ENCODE peak calls at places on chromosomes 11 and 22, in eight cellular contexts. S is endothelial cell of umbilical vein, F is body of pancreas, G is transverse colon, B is fibroblast of lung, A is RWPE2, U is PC-3, I is pancreas. K is an unnamed sample.

GRCh38 chr11:125062931-125063428 is at the start of gene SLC37A2:
- DNase-seq in F (peak; percentile 68), B (peak; percentile 49), S (peak; percentile 64), U (peak; percentile 73), I (peak; percentile 63), G (peak; percentile 73), A (peak; percentile 70), K (peak; percentile 48)

GRCh38 chr22:47125603-47126002 is 363.2 kb downstream of the TBC1D22A start:
- DNase-seq in S (no peak), B (peak; percentile 8), A (no peak), G (no peak), U (no peak), F (no peak), I (no peak), K (peak; percentile 53)

GRCh38 chr22:39453765-39454378 is 2.9 kb upstream of the MGAT3 start:
- DNase-seq in A (no peak), F (no peak), G (no peak), B (peak; percentile 27), U (no peak), I (no peak), S (no peak), K (no peak)

GRCh38 chr11:45285931-45286632 is at the start of gene SYT13:
- DNase-seq in I (peak; percentile 73), A (no peak), U (no peak), B (no peak), F (peak; percentile 42), S (no peak), G (peak; percentile 86), K (no peak)

GRCh38 chr22:33811208-33811607 is 109.1 kb downstream of the LARGE1 start:
- DNase-seq in A (no peak), U (no peak), I (no peak), B (no peak), F (no peak), S (no peak), G (no peak), K (no peak)

GRCh38 chr22:47625531-47626427 is 863.3 kb downstream of the TBC1D22A start:
- DNase-seq in G (no peak), A (no peak), S (no peak), I (no peak), U (no peak), F (no peak), B (no peak), K (no peak)

GRCh38 chr11:105720096-105720495 is 110.2 kb downstream of the GRIA4 start:
- DNase-seq in U (no peak), G (no peak), A (no peak), S (no peak), I (no peak), F (no peak), B (no peak), K (no peak)

GRCh38 chr11:44976576-44976975 is 25.9 kb upstream of the TP53I11 start:
- DNase-seq in B (no peak), S (no peak), U (no peak), G (peak; percentile 30), F (no peak), A (no peak), I (no peak), K (no peak)

GRCh38 chr11:128840137-128840536 is 27.0 kb downstream of the KCNJ1 start:
- DNase-seq in I (no peak), G (no peak), S (peak; percentile 49), F (no peak), U (no peak), B (no peak), A (no peak), K (no peak)

GRCh38 chr11:134944986-134945385 is 532.9 kb upstream of the B3GAT1 start:
- DNase-seq in I (no peak), U (no peak), G (no peak), B (no peak), S (no peak), F (no peak), A (no peak), K (no peak)

GRCh38 chr22:45334068-45334467 is 24.3 kb downstream of the FAM118A start:
- DNase-seq in I (no peak), A (no peak), B (no peak), F (no peak), G (no peak), U (no peak), S (no peak), K (no peak)

GRCh38 chr11:10504490-10504889 is 36.5 kb downstream of the RNF141 start:
- DNase-seq in G (no peak), U (no peak), I (no peak), S (no peak), B (no peak), A (no peak), F (no peak), K (no peak)

GRCh38 chr11:134615041-134615615 is 203.1 kb upstream of the B3GAT1 start:
- DNase-seq in A (no peak), G (no peak), I (no peak), S (no peak), B (no peak), F (no peak), U (no peak), K (no peak)

GRCh38 chr22:49032821-49033220 is 794.9 kb downstream of the BRD1 start:
- DNase-seq in A (peak; percentile 21), F (no peak), I (no peak), U (no peak), S (no peak), G (no peak), B (no peak), K (no peak)

GRCh38 chr11:30586251-30587144 is at the start of gene MPPED2:
- DNase-seq in S (no peak), A (no peak), F (peak; percentile 39), B (no peak), I (peak; percentile 51), U (no peak), G (peak; percentile 25), K (peak; percentile 58)

GRCh38 chr22:49101225-49101624 is 726.4 kb downstream of the BRD1 start:
- DNase-seq in I (no peak), U (no peak), G (no peak), F (no peak), A (peak; percentile 13), S (no peak), B (no peak), K (no peak)

GRCh38 chr22:23750744-23751440 is at the start of gene ZNF70:
- DNase-seq in A (peak; percentile 91), S (peak; percentile 60), B (peak; percentile 76), U (peak; percentile 85), F (peak; percentile 93), G (peak; percentile 93), I (peak; percentile 94), K (peak; percentile 93)

GRCh38 chr22:32444068-32444467 is 20.2 kb downstream of the BPIFC start:
- DNase-seq in G (peak; percentile 43), A (no peak), I (no peak), S (peak; percentile 5), U (peak; percentile 52), F (no peak), B (no peak), K (peak; percentile 37)
- TF ChIP-seq CTCF in G (peak; percentile 25), A (peak; percentile 69), I (no peak), S (peak; percentile 6), U (peak; percentile 68), F (no peak), B (no peak), K (peak; percentile 51)

GRCh38 chr11:118883368-118884071 is at the start of gene CXCR5:
- DNase-seq in I (no peak), G (peak; percentile 37), S (no peak), A (no peak), B (no peak), U (no peak), F (no peak), K (no peak)
- H3K27ac ChIP-seq in I (no peak within 1 kb of the TSS), G (peak within 1 kb of the TSS; percentile 47), S (no peak within 1 kb of the TSS), A (no peak within 1 kb of the TSS), B (no peak within 1 kb of the TSS), U (no peak within 1 kb of the TSS), F (no peak within 1 kb of the TSS), K (no peak within 1 kb of the TSS)

DNA sequence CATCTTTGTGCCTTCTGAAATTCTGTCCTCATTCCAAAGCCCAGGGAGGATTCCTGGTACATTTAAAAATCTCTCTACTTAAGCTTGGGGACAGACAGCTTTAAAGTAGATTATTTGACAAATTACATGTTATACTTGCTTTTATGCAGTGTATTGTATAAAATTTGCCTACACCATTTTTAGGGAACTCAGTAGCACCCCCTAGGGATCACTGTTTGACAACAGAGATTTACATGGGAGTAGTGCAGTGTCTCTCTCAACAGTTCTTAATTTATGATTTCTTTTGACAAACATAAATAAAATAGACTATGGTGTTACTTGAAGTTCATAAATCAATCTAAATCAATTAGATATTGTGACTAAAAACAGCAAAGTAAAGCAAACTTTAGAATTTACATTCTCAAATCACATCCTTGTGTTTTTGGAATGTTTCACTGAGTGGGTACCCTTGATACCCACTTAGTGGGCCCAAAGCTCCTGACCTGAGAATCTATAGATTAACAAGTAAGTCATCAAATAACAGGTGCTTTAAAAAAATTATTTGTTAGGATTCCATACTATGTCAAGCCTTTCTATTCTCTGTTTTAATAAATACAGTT is 428.8 kb downstream of the DYNC2H1 start:
- DNase-seq in B (peak; percentile 60), G (no peak), F (no peak), U (peak; percentile 80), S (peak; percentile 54), A (no peak), I (no peak), K (peak; percentile 69)
- TF ChIP-seq CTCF in B (peak; percentile 72), G (no peak), F (peak; percentile 25), U (peak; percentile 95), S (peak; percentile 46), A (peak; percentile 71), I (no peak), K (peak; percentile 88)

DNA sequence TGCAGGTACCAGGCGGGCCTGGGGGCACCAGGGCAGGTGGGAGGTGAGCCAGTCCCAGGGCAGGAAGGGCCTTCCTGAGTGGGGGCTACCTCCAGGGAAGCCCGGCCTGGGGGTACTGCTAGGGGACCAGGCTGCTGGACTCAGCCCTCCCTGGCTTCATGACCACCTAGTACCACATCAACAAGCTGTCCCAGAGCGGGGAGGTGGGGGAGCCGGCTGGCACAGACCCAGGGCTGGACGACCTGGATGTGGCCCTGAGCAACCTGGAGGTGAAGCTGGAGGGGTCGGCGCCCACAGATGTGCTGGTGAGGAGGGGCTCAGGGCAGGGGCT is 6.7 kb downstream of the TRPT1 start:
- DNase-seq in S (no peak), G (no peak), U (no peak), F (no peak), A (no peak), B (no peak), I (no peak), K (no peak)
- H3K27ac ChIP-seq in S (no peak overlapping the region), G (no peak overlapping the region), U (no peak overlapping the region), F (peak overlapping the region; percentile 61), A (no peak overlapping the region), B (no peak overlapping the region), I (no peak overlapping the region), K (no peak overlapping the region)